ENCODE peak calls at places on chromosomes 16 and 17, in nine cellular contexts. X is GM23248, Y is HCT116, L is SK-N-SH, Q is GM23338, A is neural progenitor cell, Z is OCI-LY7, N is hepatocyte, W is MM.1S. H is an unnamed sample.

GRCh38 chr17:395974-396373 is 43.4 kb upstream of the RPH3AL start:
- DNase-seq in X (no peak), Y (no peak), L (no peak), Q (no peak), A (no peak), Z (no peak), N (no peak), W (no peak), H (no peak)

GRCh38 chr16:88515405-88515804 is 54.8 kb upstream of the ZC3H18 start:
- DNase-seq in X (no peak), Y (no peak), L (no peak), Q (no peak), A (no peak), Z (no peak), N (no peak), W (no peak), H (no peak)

GRCh38 chr17:36978810-36979584 is 30.2 kb downstream of the AATF start:
- DNase-seq in X (peak; percentile 43), Y (no peak), L (no peak), Q (no peak), A (no peak), Z (no peak), N (no peak), W (no peak), H (no peak)

GRCh38 chr16:70767377-70768204 is 33.4 kb downstream of the VAC14 start:
- DNase-seq in X (peak; percentile 66), Y (no peak), L (no peak), Q (no peak), A (no peak), Z (no peak), N (no peak), W (no peak), H (peak; percentile 52)

GRCh38 chr17:64259922-64260321 is 3.1 kb downstream of the TEX2 start:
- DNase-seq in X (peak; percentile 89), Y (no peak), L (no peak), Q (no peak), A (no peak), Z (no peak), N (peak; percentile 40), W (no peak), H (peak; percentile 78)

GRCh38 chr16:70691223-70692129 is 5.6 kb upstream of the MTSS2 start:
- DNase-seq in X (peak; percentile 100), Y (no peak), L (peak; percentile 86), Q (no peak), A (peak; percentile 45), Z (no peak), N (peak; percentile 94), W (no peak), H (no peak)

GRCh38 chr17:42617956-42618431 is 8.5 kb downstream of the TUBG1 start:
- DNase-seq in X (no peak), Y (no peak), L (peak; percentile 42), Q (no peak), A (no peak), Z (peak; percentile 44), N (no peak), W (peak; percentile 88), H (no peak)

GRCh38 chr16:51607202-51607756 is 456.2 kb upstream of the SALL1 start:
- DNase-seq in X (no peak), Y (no peak), L (no peak), Q (no peak), A (no peak), Z (no peak), N (no peak), W (no peak), H (no peak)

GRCh38 chr17:5561736-5562135 is 22.6 kb downstream of the NLRP1 start:
- DNase-seq in X (no peak), Y (no peak), L (no peak), Q (peak; percentile 11), A (peak; percentile 11), Z (no peak), N (no peak), W (no peak), H (no peak)

GRCh38 chr17:31487648-31488263 is 96.3 kb downstream of the RAB11FIP4 start:
- DNase-seq in X (peak; percentile 71), Y (peak; percentile 87), L (peak; percentile 97), Q (peak; percentile 96), A (peak; percentile 98), Z (peak; percentile 95), N (peak; percentile 98), W (peak; percentile 97), H (peak; percentile 90)

GRCh38 chr17:47850692-47851573 is at the start of gene SP6:
- DNase-seq in X (peak; percentile 89), Y (peak; percentile 80), L (peak; percentile 89), Q (peak; percentile 93), A (peak; percentile 91), Z (no peak), N (peak; percentile 94), W (peak; percentile 69), H (peak; percentile 93)

GRCh38 chr17:49117581-49118230 is 14.9 kb upstream of the B4GALNT2 start:
- DNase-seq in X (no peak), Y (no peak), L (no peak), Q (no peak), A (no peak), Z (peak; percentile 6), N (no peak), W (no peak), H (peak; percentile 39)

GRCh38 chr16:75222271-75222783 is 3.5 kb downstream of the CTRB1 start:
- DNase-seq in X (peak; percentile 60), Y (no peak), L (no peak), Q (peak; percentile 25), A (no peak), Z (no peak), N (no peak), W (no peak), H (no peak)

GRCh38 chr17:1299729-1300579 is 20.5 kb downstream of the TRARG1 start:
- DNase-seq in X (no peak), Y (no peak), L (no peak), Q (no peak), A (no peak), Z (no peak), N (no peak), W (no peak), H (no peak)

GRCh38 chr17:74916851-74917199 is 6.2 kb downstream of the USH1G start:
- DNase-seq in X (no peak), Y (no peak), L (no peak), Q (no peak), A (no peak), Z (no peak), N (no peak), W (no peak), H (no peak)

GRCh38 chr17:44345497-44346026 is 460 bp downstream of the GRN start:
- DNase-seq in X (peak; percentile 73), Y (peak; percentile 57), L (peak; percentile 81), Q (peak; percentile 92), A (peak; percentile 91), Z (peak; percentile 71), N (peak; percentile 75), W (peak; percentile 50), H (peak; percentile 77)

GRCh38 chr17:42679492-42680330 is 1.9 kb downstream of the CCR10 start:
- DNase-seq in X (peak; percentile 90), Y (no peak), L (peak; percentile 86), Q (peak; percentile 88), A (peak; percentile 92), Z (peak; percentile 78), N (peak; percentile 91), W (peak; percentile 87), H (peak; percentile 70)

GRCh38 chr17:16473286-16474011 is 18.5 kb downstream of the LRRC75A start:
- DNase-seq in X (no peak), Y (no peak), L (no peak), Q (no peak), A (no peak), Z (no peak), N (no peak), W (no peak), H (no peak)

DNA sequence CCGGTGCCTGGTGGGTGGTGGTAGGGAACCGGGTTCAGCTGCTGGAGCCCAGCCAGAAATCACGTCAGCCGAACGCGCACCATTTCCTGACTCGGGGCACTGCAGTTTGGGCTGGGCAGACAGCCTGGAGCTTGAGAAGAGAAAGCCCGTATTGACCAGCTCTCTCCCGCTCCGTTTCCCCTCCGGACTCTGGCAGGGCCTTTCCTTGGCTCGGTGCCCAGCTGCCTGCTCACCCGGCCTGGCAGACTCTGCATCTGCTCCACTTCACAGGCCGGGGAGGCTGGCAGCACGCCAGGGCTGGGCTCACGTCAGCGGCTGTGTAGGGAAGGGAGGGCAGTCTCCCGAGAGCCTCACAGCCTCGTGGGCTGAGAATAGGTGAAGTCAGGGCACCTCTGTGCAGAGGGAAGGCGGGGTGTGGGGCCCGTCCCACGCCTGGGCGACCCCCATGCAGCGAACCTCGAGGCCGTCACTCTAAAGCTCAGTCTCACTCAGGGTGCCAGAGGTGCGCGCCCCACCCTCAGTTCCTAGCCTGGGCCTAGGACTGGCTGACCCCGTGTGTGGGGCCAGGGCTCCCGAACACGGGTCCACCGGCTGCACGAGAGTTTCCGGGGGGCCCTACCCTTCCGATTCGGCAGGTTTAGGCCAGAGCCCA is 59.1 kb downstream of the OR1D5 start:
- DNase-seq in X (peak; percentile 98), Y (peak; percentile 79), L (peak; percentile 97), Q (no peak), A (no peak), Z (peak; percentile 80), N (peak; percentile 97), W (peak; percentile 77), H (peak; percentile 97)
- TF ChIP-seq EZH2phosphoT487 in X (no peak), Y (no peak), L (no peak), Q (no peak), A (no peak), Z (no peak), N (no peak), W (no peak), H (no peak)

DNA sequence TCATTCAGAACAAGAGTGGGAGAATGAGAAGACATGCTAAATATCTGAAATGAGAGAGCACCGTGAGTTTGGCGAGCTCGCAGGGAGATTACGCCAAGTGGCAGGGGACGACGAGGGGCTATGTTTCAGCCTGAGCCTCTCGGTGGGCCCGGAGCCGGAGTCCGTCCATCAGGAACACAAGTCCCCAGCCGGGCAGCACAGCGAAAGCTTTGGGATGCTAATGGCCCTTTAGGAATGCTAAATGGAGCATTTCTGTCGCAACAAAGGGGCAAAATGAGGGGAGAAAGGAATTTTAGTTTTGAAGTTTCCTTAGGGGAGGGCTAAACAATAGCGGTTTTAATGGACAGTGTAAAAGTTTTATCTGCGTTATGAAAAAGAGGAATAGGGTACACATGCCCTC is 33.3 kb downstream of the NTN1 start:
- DNase-seq in X (no peak), Y (no peak), L (no peak), Q (peak; percentile 96), A (peak; percentile 88), Z (no peak), N (no peak), W (no peak), H (no peak)
- H2AFZ ChIP-seq in X (no peak overlapping the region), Y (no peak overlapping the region), L (no peak overlapping the region), Q (no peak overlapping the region), A (peak overlapping the region; percentile 38), Z (no peak overlapping the region), N (no peak overlapping the region), W (peak overlapping the region; percentile 74), H (no peak overlapping the region)

GRCh38 chr17:13827118-13827517 is 225.4 kb upstream of the HS3ST3A1 start:
- DNase-seq in X (no peak), Y (no peak), L (no peak), Q (no peak), A (no peak), Z (no peak), N (no peak), W (no peak), H (no peak)
- TF ChIP-seq EZH2phosphoT487 in X (no peak), Y (no peak), L (no peak), Q (no peak), A (no peak), Z (no peak), N (no peak), W (no peak), H (no peak)

DNA sequence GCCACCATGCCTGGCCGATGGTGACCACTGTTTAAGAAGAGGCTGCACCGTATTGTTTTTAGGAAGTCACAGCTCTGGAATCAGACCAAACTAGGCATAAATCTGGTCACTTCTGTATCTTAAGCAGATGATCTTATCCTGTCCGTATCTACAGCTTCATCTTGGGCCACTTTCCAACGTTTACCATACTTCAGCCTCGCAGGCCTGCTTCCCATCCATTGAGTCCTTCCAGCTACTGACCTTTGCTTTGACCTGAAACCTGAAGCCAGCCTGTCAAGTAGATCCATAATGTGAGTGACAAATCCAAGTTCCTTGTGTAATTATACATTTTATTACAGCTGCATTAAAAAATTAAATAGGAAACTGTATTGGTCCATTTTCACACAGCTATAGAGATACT is 1033.0 kb downstream of the CDH11 start:
- DNase-seq in X (no peak), Y (no peak), L (no peak), Q (no peak), A (no peak), Z (no peak), N (no peak), W (no peak), H (no peak)
- H2AFZ ChIP-seq in X (no peak overlapping the region), Y (no peak overlapping the region), L (no peak overlapping the region), Q (no peak overlapping the region), A (no peak overlapping the region), Z (peak overlapping the region; percentile 52), N (no peak overlapping the region), W (no peak overlapping the region), H (no peak overlapping the region)